ENCODE peak calls at places on chromosomes 16 and 17, in six cellular contexts. U is caudate nucleus, W is progenitor cell of endocrine pancreas, F is HCEC 1CT, Y is BE2C, G is IMR-90. P is an unnamed sample.

GRCh38 chr17:42329025-42329976 is 41.0 kb downstream of the STAT5A start:
- DNase-seq in U (no peak), W (no peak), F (peak; percentile 59), Y (no peak), G (peak; percentile 83), P (peak; percentile 88)

GRCh38 chr17:74276051-74276476 is 2.0 kb downstream of the DNAI2 start:
- DNase-seq in U (peak; percentile 36), W (no peak), F (no peak), Y (no peak), G (no peak), P (no peak)

GRCh38 chr16:81036751-81037350 is 1.2 kb downstream of the ATMIN start:
- DNase-seq in U (no peak), W (no peak), F (no peak), Y (no peak), G (no peak), P (peak; percentile 3)

GRCh38 chr17:60554377-60554788 is 28.3 kb upstream of the APPBP2 start:
- DNase-seq in U (no peak), W (no peak), F (peak; percentile 68), Y (no peak), G (peak; percentile 85), P (peak; percentile 33)

GRCh38 chr17:2023692-2024571 is 1.2 kb downstream of the RTN4RL1 start:
- DNase-seq in U (no peak), W (peak; percentile 64), F (no peak), Y (no peak), G (peak; percentile 41), P (peak; percentile 65)

GRCh38 chr16:1707193-1707790 is 1.3 kb downstream of the MAPK8IP3 start:
- DNase-seq in U (peak; percentile 17), W (no peak), F (peak; percentile 27), Y (no peak), G (peak; percentile 40), P (no peak)

GRCh38 chr16:67805718-67806427 is 487 bp downstream of the RANBP10 start:
- DNase-seq in U (no peak), W (no peak), F (no peak), Y (no peak), G (no peak), P (no peak)

GRCh38 chr17:14854691-14855090 is 410.4 kb downstream of the PMP22 start:
- DNase-seq in U (no peak), W (no peak), F (no peak), Y (no peak), G (no peak), P (no peak)

GRCh38 chr16:87874639-87875472 is 5.5 kb upstream of the SLC7A5 start:
- DNase-seq in U (no peak), W (no peak), F (no peak), Y (no peak), G (no peak), P (no peak)

GRCh38 chr17:15291674-15292361 is 26.7 kb upstream of the PMP22 start:
- DNase-seq in U (no peak), W (no peak), F (no peak), Y (no peak), G (peak; percentile 46), P (peak; percentile 44)

GRCh38 chr16:28231763-28232162 is 20.0 kb upstream of the XPO6 start:
- DNase-seq in U (no peak), W (no peak), F (no peak), Y (no peak), G (no peak), P (no peak)

GRCh38 chr16:14284930-14285541 is 213.9 kb downstream of the MRTFB start:
- DNase-seq in U (peak; percentile 65), W (no peak), F (peak; percentile 65), Y (peak; percentile 67), G (no peak), P (no peak)

GRCh38 chr16:81841709-81842108 is 62.6 kb downstream of the PLCG2 start:
- DNase-seq in U (no peak), W (no peak), F (no peak), Y (no peak), G (no peak), P (no peak)

GRCh38 chr17:36550491-36551417 is 6.0 kb downstream of the GGNBP2 start:
- DNase-seq in U (no peak), W (no peak), F (no peak), Y (no peak), G (no peak), P (no peak)

GRCh38 chr17:59671386-59671785 is 35.8 kb downstream of the PTRH2 start:
- DNase-seq in U (no peak), W (no peak), F (no peak), Y (no peak), G (peak; percentile 20), P (no peak)

GRCh38 chr17:80096531-80097306 is 4.7 kb upstream of the GAA start:
- DNase-seq in U (no peak), W (no peak), F (no peak), Y (peak; percentile 46), G (no peak), P (no peak)

GRCh38 chr16:68358951-68359350 is 48.1 kb downstream of the PRMT7 start:
- DNase-seq in U (no peak), W (no peak), F (no peak), Y (no peak), G (no peak), P (no peak)

GRCh38 chr17:50026901-50027638 is 28.8 kb upstream of the ITGA3 start:
- DNase-seq in U (no peak), W (peak; percentile 85), F (peak; percentile 80), Y (peak; percentile 77), G (peak; percentile 75), P (peak; percentile 92)